ENCODE peak calls at places on chromosome X, in seven cellular contexts. G is ovary, R is IMR-90, F is adrenal gland, C is HCT116, M is prostate gland, K is sigmoid colon. U is an unnamed sample.

GRCh38 chrX:375181-376036 is 11.3 kb downstream of the PPP2R3B start:
- DNase-seq in K (no peak), C (no peak), R (no peak), G (no peak), M (no peak), F (no peak), U (no peak)

GRCh38 chrX:85859426-85859825 is 187.9 kb downstream of the CHM start:
- DNase-seq in F (no peak), R (peak), K (no peak), G (no peak), M (no peak), C (no peak), U (no peak)

GRCh38 chrX:15493118-15494082 is at the start of gene PIR:
- DNase-seq in F (peak), M (peak), C (peak), R (peak), K (peak), G (peak), U (no peak)

GRCh38 chrX:49165901-49166881 is 3.6 kb downstream of the MAGIX start:
- DNase-seq in C (peak), R (peak), K (peak), G (peak), M (peak), F (peak), U (peak)

GRCh38 chrX:14758029-14758491 is 114.8 kb downstream of the FANCB start:
- DNase-seq in G (no peak), R (no peak), K (no peak), M (no peak), C (no peak), F (no peak), U (no peak)

GRCh38 chrX:147838465-147839131 is 73.1 kb upstream of the FMR1 start:
- DNase-seq in G (no peak), M (no peak), C (no peak), R (no peak), F (no peak), K (no peak), U (no peak)

GRCh38 chrX:7515681-7516413 is 327.1 kb upstream of the VCX start:
- DNase-seq in G (no peak), F (no peak), R (no peak), M (no peak), C (no peak), K (no peak), U (no peak)

GRCh38 chrX:153336128-153336894 is 2.4 kb downstream of the ZNF275 start:
- DNase-seq in G (no peak), K (no peak), M (no peak), C (no peak), F (peak), R (no peak), U (no peak)

GRCh38 chrX:130032552-130032951 is 50.1 kb downstream of the BCORL1 start:
- DNase-seq in G (no peak), R (no peak), K (no peak), F (no peak), C (no peak), M (no peak), U (no peak)

GRCh38 chrX:39577206-39577605 is 520.6 kb downstream of the BCOR start:
- DNase-seq in R (no peak), M (no peak), G (no peak), K (no peak), F (no peak), C (no peak), U (no peak)

GRCh38 chrX:129529685-129530281 is 6.5 kb upstream of the SMARCA1 start:
- DNase-seq in R (peak), F (no peak), C (no peak), M (no peak), G (no peak), K (no peak), U (no peak)

GRCh38 chrX:147859666-147860065 is 52.1 kb upstream of the FMR1 start:
- DNase-seq in C (no peak), F (no peak), M (no peak), R (no peak), K (no peak), G (no peak), U (no peak)

GRCh38 chrX:19682712-19683331 is 167.5 kb upstream of the MAP3K15 start:
- DNase-seq in C (no peak), M (peak), R (peak), F (peak), G (peak), K (peak), U (no peak)

GRCh38 chrX:34426334-34426733 is 230.8 kb downstream of the TMEM47 start:
- DNase-seq in C (no peak), G (no peak), F (no peak), K (no peak), M (no peak), R (no peak), U (no peak)

GRCh38 chrX:37314526-37314925 is 34.6 kb upstream of the PRRG1 start:
- DNase-seq in R (peak), G (no peak), M (no peak), C (no peak), F (no peak), K (no peak), U (no peak)

GRCh38 chrX:149365061-149365460 is 140.0 kb downstream of the IDS start:
- DNase-seq in K (no peak), G (no peak), M (no peak), C (no peak), F (no peak), R (no peak), U (no peak)

GRCh38 chrX:19790829-19791228 is 96.6 kb downstream of the SH3KBP1 start:
- DNase-seq in G (no peak), M (no peak), C (no peak), F (no peak), R (no peak), K (no peak), U (no peak)

GRCh38 chrX:39669668-39670067 is 428.1 kb downstream of the BCOR start:
- DNase-seq in C (no peak), G (no peak), R (no peak), K (no peak), F (no peak), M (no peak), U (no peak)

GRCh38 chrX:50204364-50204899 is at the start of gene CCNB3:
- DNase-seq in R (peak), C (peak), K (peak), G (peak), F (peak), M (peak), U (peak)

GRCh38 chrX:118553042-118553714 is 57.6 kb downstream of the DOCK11 start:
- DNase-seq in G (no peak), M (no peak), R (no peak), K (no peak), F (no peak), C (no peak), U (no peak)

GRCh38 chrX:29468911-29469494 is 746.4 kb upstream of the MAGEB2 start:
- DNase-seq in F (no peak), K (no peak), C (no peak), R (no peak), G (no peak), M (no peak), U (no peak)

GRCh38 chrX:15277594-15277993 is 7.7 kb upstream of the ASB9 start:
- DNase-seq in F (no peak), R (no peak), C (no peak), M (no peak), G (no peak), K (no peak), U (no peak)

GRCh38 chrX:150848914-150849365 is 49.5 kb downstream of the CD99L2 start:
- DNase-seq in M (peak), C (no peak), K (no peak), G (no peak), R (no peak), F (no peak), U (no peak)

GRCh38 chrX:115373308-115373707 is 83.8 kb downstream of the LUZP4 start:
- DNase-seq in K (no peak), C (no peak), M (no peak), F (no peak), R (no peak), G (no peak), U (no peak)

GRCh38 chrX:3550160-3550765 is 163.2 kb downstream of the PRKX start:
- DNase-seq in R (no peak), M (no peak), C (no peak), G (no peak), K (no peak), F (no peak), U (no peak)

GRCh38 chrX:124736553-124737240 is 390.3 kb downstream of the SH2D1A start:
- DNase-seq in M (no peak), F (no peak), C (no peak), K (no peak), G (no peak), R (no peak), U (no peak)

GRCh38 chrX:1400049-1400448 is 8.1 kb upstream of the SLC25A6 start:
- DNase-seq in M (no peak), G (no peak), K (peak), R (no peak), F (no peak), C (no peak), U (no peak)

GRCh38 chrX:38985375-38985774 is 184.1 kb downstream of the MID1IP1 start:
- DNase-seq in F (no peak), G (no peak), C (no peak), R (peak), K (no peak), M (no peak), U (no peak)

GRCh38 chrX:42732506-42732905 is 45.5 kb downstream of the PPP1R2C start:
- DNase-seq in R (no peak), K (no peak), C (no peak), F (peak), G (no peak), M (no peak), U (no peak)

GRCh38 chrX:54540289-54540688 is 10.3 kb downstream of the GNL3L start:
- DNase-seq in F (no peak), G (no peak), R (peak), K (no peak), M (no peak), C (no peak), U (no peak)

GRCh38 chrX:11768039-11768438 is 10.0 kb downstream of the MSL3 start:
- DNase-seq in F (no peak), K (no peak), C (no peak), M (no peak), G (no peak), R (no peak), U (no peak)

GRCh38 chrX:40544343-40545250 is 36.2 kb upstream of the ATP6AP2 start:
- DNase-seq in G (no peak), F (no peak), K (no peak), M (peak), R (peak), C (no peak), U (no peak)

GRCh38 chrX:119008122-119008744 is 33.8 kb downstream of the LONRF3 start:
- DNase-seq in C (no peak), F (peak), G (no peak), K (no peak), R (peak), M (peak), U (no peak)

GRCh38 chrX:116281106-116281505 is 110.6 kb downstream of the AGTR2 start:
- DNase-seq in K (no peak), C (no peak), G (no peak), R (no peak), F (no peak), M (no peak), U (no peak)

GRCh38 chrX:15206306-15206705 is 63.6 kb downstream of the ASB9 start:
- DNase-seq in G (no peak), R (no peak), C (no peak), F (no peak), K (no peak), M (no peak), U (no peak)

GRCh38 chrX:49171752-49172279 is at the start of gene PLP2:
- DNase-seq in M (no peak), C (no peak), R (peak), K (peak), F (peak), G (peak), U (no peak)

GRCh38 chrX:70454441-70455365 is 10.1 kb downstream of the DLG3 start:
- DNase-seq in F (peak), C (peak), M (peak), K (peak), R (peak), G (peak), U (no peak)
- TF ChIP-seq POLR2A in F (no peak), C (no peak), M (peak), K (no peak), R (no peak), G (no peak), U (no peak)

DNA sequence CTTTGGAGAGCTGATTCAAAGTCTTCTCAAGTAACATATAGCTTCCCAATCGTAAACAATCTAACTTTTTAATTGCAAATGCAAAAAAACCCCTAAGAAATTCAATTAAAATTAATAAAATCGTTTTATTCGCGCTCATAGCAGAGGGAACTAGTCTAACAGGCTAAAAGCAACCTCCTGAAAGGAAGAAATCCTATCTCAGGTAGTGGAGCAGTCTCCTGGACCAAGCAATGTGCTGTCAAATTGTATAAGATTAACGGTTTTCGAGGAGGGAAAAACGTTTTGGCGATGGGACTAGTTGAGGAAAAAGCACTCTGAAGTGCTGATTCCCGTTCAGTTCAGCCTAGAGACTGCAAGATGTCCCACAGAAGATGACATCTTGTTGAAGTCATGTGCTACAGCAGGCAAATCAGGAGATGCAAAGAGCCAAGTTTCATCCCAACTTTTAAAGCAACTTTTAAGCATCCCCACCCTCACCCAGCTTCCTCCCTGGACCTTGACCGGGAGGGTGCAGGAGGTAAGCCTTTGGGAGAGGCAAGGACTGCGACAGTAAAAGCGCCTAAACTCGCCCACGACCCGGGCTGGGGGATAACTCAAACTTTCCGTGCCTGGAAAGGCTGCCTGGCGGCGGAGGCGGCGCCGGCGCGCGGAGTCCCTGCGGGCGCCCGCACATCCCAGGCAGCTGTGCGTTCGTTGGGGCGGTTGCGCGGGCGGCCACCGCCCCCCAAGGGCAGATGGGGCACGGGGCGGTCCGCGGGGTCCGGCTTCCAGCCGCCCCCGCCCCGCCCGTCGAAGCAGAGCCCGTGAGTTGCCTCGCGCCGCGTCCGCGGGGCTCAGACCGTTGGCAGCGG is 784 bp downstream of the MAP7D3 start:
- DNase-seq in K (no peak), C (no peak), M (no peak), G (peak), F (no peak), R (no peak), U (no peak)
- H3K27ac ChIP-seq in K (peak), C (peak), M (no peak), G (peak), F (peak), R (peak), U (peak)

GRCh38 chrX:24023538-24023937 is 3.4 kb downstream of the KLHL15 start:
- DNase-seq in R (no peak), G (no peak), C (no peak), F (no peak), K (no peak), M (no peak), U (no peak)

GRCh38 chrX:24026403-24026801 is 584 bp downstream of the KLHL15 start:
- DNase-seq in R (no peak), K (no peak), M (no peak), F (no peak), G (no peak), C (no peak), U (no peak)

GRCh38 chrX:24023972-24024664 is 2.9 kb downstream of the KLHL15 start:
- DNase-seq in C (no peak), F (no peak), R (peak), M (no peak), K (no peak), G (no peak), U (no peak)

GRCh38 chrX:24025741-24026402 is 1.1 kb downstream of the KLHL15 start:
- DNase-seq in G (no peak), F (no peak), R (peak), K (peak), M (peak), C (peak), U (no peak)

DNA sequence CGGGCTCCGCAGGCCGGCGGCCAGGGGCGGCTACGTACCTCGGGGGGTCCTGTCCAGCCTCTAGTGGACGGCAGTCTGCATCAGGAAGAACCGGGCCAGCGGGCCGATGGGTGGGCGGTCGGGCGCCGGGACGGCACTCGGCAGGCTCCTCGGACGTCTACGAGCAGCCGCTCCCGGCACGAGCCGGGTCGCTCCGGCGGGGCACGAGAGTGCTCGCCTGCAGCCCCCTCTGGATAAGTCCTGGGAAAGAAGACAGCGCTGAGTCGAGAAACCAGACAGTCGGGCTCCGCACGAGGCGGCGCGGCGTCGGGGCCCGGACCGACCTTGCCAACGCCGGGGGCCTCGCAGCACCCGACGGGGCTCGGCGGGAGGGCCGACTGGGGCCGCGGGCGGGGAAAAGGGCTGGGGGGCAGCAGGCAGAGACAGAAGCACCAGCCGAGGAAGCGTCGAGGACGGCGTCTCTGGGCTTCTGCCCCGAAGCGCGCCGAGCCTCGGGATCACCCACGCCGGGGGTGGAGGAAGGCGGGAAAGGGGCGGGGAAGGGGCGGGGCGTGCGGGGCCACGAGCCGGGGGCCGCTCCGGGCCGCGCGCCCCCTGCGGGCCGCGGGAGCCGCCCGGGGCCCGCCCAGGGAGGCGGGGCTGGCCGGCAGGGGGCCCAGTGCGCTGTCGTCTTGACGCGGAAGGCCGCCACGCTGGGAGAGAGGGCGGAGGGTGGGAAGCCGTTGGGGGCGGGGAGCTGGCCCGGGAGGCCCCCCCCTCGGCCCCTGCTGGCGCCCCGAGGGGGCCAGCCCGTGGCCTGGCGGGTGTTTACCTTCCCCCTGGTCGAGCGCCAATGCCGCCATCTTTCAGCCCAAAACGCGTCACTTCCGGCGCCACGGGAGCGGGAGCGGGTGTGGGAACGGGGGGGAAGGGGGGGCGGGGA is 1.9 kb downstream of the KLHL15 start:
- DNase-seq in G (peak), C (peak), F (peak), R (peak), K (peak), M (peak), U (peak)
- TF ChIP-seq POLR2A in G (peak), C (peak), F (peak), R (peak), K (peak), M (peak), U (peak)

DNA sequence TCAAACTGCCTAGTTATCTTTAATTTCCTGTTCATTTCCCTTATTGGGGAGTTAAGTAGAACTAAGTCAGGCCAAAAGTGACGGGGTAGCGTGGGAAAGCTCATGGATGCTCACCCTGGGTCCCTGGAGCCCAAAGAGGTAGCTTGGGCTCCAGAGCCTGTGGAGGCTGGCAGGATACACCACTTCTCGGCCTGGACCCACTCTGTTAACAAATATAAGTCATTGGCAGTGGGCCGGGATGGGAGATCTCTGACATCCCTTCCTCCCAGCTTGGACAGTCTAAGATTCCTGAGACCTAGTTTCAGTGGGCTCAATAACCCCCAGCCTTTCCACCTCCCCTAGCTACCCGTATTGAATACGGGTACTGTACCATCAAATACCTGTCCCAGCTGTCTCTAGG is 106.1 kb downstream of the EFNB1 start:
- DNase-seq in K (peak), G (no peak), M (no peak), C (no peak), F (peak), R (no peak), U (no peak)
- H3K27ac ChIP-seq in K (no peak), G (no peak), M (no peak), C (no peak), F (no peak), R (no peak), U (no peak)

GRCh38 chrX:16712116-16712824 is at the start of gene CTPS2:
- DNase-seq in G (peak), F (peak), C (no peak), M (peak), R (peak), K (peak), U (no peak)
- TF ChIP-seq POLR2A in G (no peak), F (peak), C (no peak), M (peak), R (no peak), K (peak), U (no peak)

GRCh38 chrX:12954376-12954775 is 20.5 kb upstream of the TMSB4X start:
- DNase-seq in F (no peak), C (no peak), M (no peak), K (no peak), R (no peak), G (no peak), U (no peak)

GRCh38 chrX:12954981-12955380 is 19.9 kb upstream of the TMSB4X start:
- DNase-seq in M (no peak), C (no peak), K (no peak), G (no peak), F (no peak), R (no peak), U (no peak)

GRCh38 chrX:12958059-12958458 is 16.9 kb upstream of the TMSB4X start:
- DNase-seq in G (no peak), F (no peak), K (no peak), R (no peak), C (no peak), M (no peak), U (no peak)

GRCh38 chrX:12956704-12957541 is 18.0 kb upstream of the TMSB4X start:
- DNase-seq in R (peak), C (peak), K (no peak), G (no peak), F (no peak), M (no peak), U (no peak)

GRCh38 chrX:12955882-12956703 is 18.8 kb upstream of the TMSB4X start:
- DNase-seq in F (peak), M (no peak), C (peak), R (peak), G (no peak), K (no peak), U (peak)
- H3K27ac ChIP-seq in F (peak), M (peak), C (peak), R (peak), G (no peak), K (peak), U (peak)

U was measured in esophagus squamous epithelium.